ENCODE peak calls at places on chromosomes 4 and X, in eight cellular contexts. G is ascending aorta, H is BJ, E is neural progenitor cell, A is A549, L is HCT116, O is astrocyte of the spinal cord, T is AG10803. K is an unnamed sample.

GRCh38 chr4:39541987-39542632 is 14.9 kb upstream of the UGDH start:
- DNase-seq in G (no peak), A (peak), T (no peak), O (no peak), E (no peak), H (no peak), L (no peak), K (no peak)

GRCh38 chr4:1325681-1326635 is 21.1 kb upstream of the UVSSA start:
- DNase-seq in L (no peak), G (no peak), T (no peak), O (no peak), E (no peak), H (no peak), A (no peak), K (no peak)

GRCh38 chrX:136487647-136488046 is at the start of gene BRS3:
- DNase-seq in O (no peak), E (no peak), A (no peak), T (no peak), H (no peak), L (no peak), G (no peak), K (no peak)

GRCh38 chr4:15396157-15396800 is 31.6 kb upstream of the C1QTNF7 start:
- DNase-seq in T (peak), L (peak), O (peak), A (peak), E (peak), H (no peak), G (no peak), K (peak)

GRCh38 chrX:49040376-49040955 is 2.7 kb downstream of the TFE3 start:
- DNase-seq in O (peak), H (no peak), L (no peak), E (no peak), G (no peak), A (peak), T (peak), K (no peak)

GRCh38 chrX:129706395-129707072 is 32.2 kb upstream of the XPNPEP2 start:
- DNase-seq in G (peak), T (peak), L (no peak), A (no peak), H (no peak), O (peak), E (no peak), K (no peak)

GRCh38 chr4:147160908-147161513 is 215.3 kb upstream of the TTC29 start:
- DNase-seq in O (peak), G (no peak), E (peak), L (peak), T (peak), H (peak), A (peak), K (peak)

GRCh38 chr4:109947918-109948317 is 35.2 kb downstream of the EGF start:
- DNase-seq in H (no peak), G (no peak), T (no peak), E (no peak), O (no peak), L (no peak), A (no peak), K (no peak)

GRCh38 chr4:12399781-12400180 is 971.1 kb upstream of the HS3ST1 start:
- DNase-seq in T (no peak), O (no peak), E (no peak), G (no peak), A (no peak), L (no peak), H (no peak), K (no peak)

GRCh38 chr4:74041418-74041817 is 2.9 kb upstream of the CXCL3 start:
- DNase-seq in E (no peak), H (no peak), G (no peak), L (no peak), A (no peak), T (no peak), O (no peak), K (no peak)

GRCh38 chr4:74037076-74037475 is 1.4 kb downstream of the CXCL3 start:
- DNase-seq in E (peak), G (no peak), O (no peak), A (no peak), T (no peak), H (no peak), L (no peak), K (no peak)

GRCh38 chr4:74038161-74039064 is at the start of gene CXCL3:
- DNase-seq in L (no peak), O (peak), E (peak), T (peak), H (no peak), G (peak), A (peak), K (peak)

GRCh38 chr4:74042681-74043080 is 4.2 kb upstream of the CXCL3 start:
- DNase-seq in T (no peak), E (no peak), H (no peak), A (no peak), L (no peak), O (no peak), G (no peak), K (no peak)

GRCh38 chr4:74039065-74039763 is 725 bp upstream of the CXCL3 start:
- DNase-seq in E (no peak), A (no peak), G (no peak), H (no peak), T (peak), O (peak), L (no peak), K (no peak)
- H3K4me3 ChIP-seq in E (peak), A (peak), G (peak), H (peak), T (peak), O (peak), L (peak), K (peak)

GRCh38 chrX:131066237-131066636 is 8.1 kb downstream of the ARHGAP36 start:
- DNase-seq in O (no peak), A (no peak), E (no peak), T (no peak), G (no peak), L (no peak), H (no peak), K (no peak)

GRCh38 chrX:131067216-131067615 is 9.1 kb downstream of the ARHGAP36 start:
- DNase-seq in E (no peak), A (no peak), G (no peak), O (no peak), L (no peak), H (no peak), T (no peak), K (no peak)

GRCh38 chrX:131060147-131060546 is 2.0 kb downstream of the ARHGAP36 start:
- DNase-seq in L (no peak), O (no peak), E (no peak), G (no peak), A (no peak), T (no peak), H (no peak), K (no peak)

GRCh38 chrX:131059231-131059630 is 1.1 kb downstream of the ARHGAP36 start:
- DNase-seq in L (no peak), T (no peak), O (no peak), H (no peak), E (no peak), G (no peak), A (no peak), K (no peak)

DNA sequence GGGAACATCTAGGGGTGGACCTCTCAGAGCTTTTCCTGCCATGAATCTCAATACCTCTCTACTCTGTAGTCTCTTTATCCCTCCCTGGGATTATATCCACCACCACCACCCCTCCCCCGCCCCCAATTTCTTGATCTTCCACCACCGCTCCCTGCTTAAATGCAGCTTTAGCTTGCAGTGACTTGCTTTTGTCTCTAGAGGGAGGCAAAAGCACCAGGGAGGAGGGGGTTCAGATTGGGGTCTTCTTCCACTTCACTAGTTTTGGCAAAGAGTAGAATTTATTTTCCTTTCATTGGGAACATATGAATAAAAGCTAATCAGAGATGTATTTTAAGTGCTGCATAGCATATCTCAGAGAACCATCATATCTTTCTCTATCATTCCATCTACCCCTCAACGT is 5.5 kb downstream of the ARHGAP36 start:
- DNase-seq in T (no peak), A (no peak), H (no peak), E (peak), O (no peak), G (no peak), L (no peak), K (no peak)
- TF ChIP-seq CTCF in T (no peak), A (no peak), H (no peak), E (peak), O (no peak), G (no peak), L (peak), K (peak)

DNA sequence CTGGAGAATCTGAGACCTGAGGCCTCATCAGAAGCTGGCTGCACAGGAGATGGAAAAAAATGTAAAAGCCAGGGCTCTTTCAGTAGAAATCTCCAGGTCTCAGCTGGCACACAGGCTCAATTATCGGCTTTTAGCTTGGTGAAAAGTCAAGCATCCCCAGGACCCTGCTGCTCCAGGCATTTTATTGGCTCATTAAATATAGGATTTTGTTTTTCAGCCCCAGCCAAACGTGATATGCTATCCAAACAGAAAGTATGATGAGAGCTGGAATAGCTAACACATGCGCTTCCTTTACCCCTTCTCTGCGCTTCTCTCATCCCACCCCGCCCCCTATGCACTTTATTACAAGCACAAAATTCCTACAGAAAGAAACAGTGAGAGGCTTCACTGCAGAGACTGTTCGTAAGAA is 130.3 kb downstream of the PPA2 start:
- DNase-seq in T (peak), L (no peak), E (no peak), A (no peak), G (no peak), O (peak), H (no peak), K (no peak)
- H3K4me3 ChIP-seq in T (no peak), L (no peak), E (no peak), A (no peak), G (no peak), O (no peak), H (peak), K (no peak)

GRCh38 chr4:77471821-77472495 is 133.7 kb upstream of the CXCL13 start:
- DNase-seq in T (no peak), L (no peak), A (no peak), E (no peak), G (no peak), O (no peak), H (no peak), K (no peak)

GRCh38 chr4:77473509-77473908 is 132.1 kb upstream of the CXCL13 start:
- DNase-seq in E (peak), L (peak), A (peak), G (no peak), O (no peak), H (no peak), T (no peak), K (peak)
- TF ChIP-seq CTCF in E (peak), L (peak), A (no peak), G (peak), O (peak), H (peak), T (peak), K (peak)